ENCODE peak calls at places on chromosome 13, in nine cellular contexts. One of them, this sample, is unnamed.

GRCh38 chr13:94065741-94066140 is 413.7 kb downstream of the DCT start:
- DNase-seq in effector CD4-positive, alpha-beta T cell: no peak
- DNase-seq in fibroblast of the aortic adventitia: no peak
- DNase-seq in psoas muscle: no peak
- DNase-seq in tibial nerve: no peak
- DNase-seq in T-helper 2 cell: no peak
- DNase-seq in stimulated activated CD4-positive, alpha-beta T cell treated with anti-CD3 and anti-CD28 coated beads, Interleukin-2, amount 100 ng/mL, for 48 hours: no peak
- DNase-seq in HS-5: no peak
- DNase-seq in posterior vena cava: no peak
- DNase-seq in this sample: no peak

GRCh38 chr13:51396352-51396751 is 56.5 kb downstream of the INTS6 start:
- DNase-seq in effector CD4-positive, alpha-beta T cell: no peak
- DNase-seq in fibroblast of the aortic adventitia: peak
- DNase-seq in psoas muscle: no peak
- DNase-seq in tibial nerve: no peak
- DNase-seq in T-helper 2 cell: no peak
- DNase-seq in stimulated activated CD4-positive, alpha-beta T cell treated with anti-CD3 and anti-CD28 coated beads, Interleukin-2, amount 100 ng/mL, for 48 hours: no peak
- DNase-seq in HS-5: no peak
- DNase-seq in posterior vena cava: no peak
- DNase-seq in this sample: no peak

GRCh38 chr13:94704347-94705080 is 7.8 kb downstream of the SOX21 start:
- DNase-seq in effector CD4-positive, alpha-beta T cell: no peak
- DNase-seq in fibroblast of the aortic adventitia: no peak
- DNase-seq in psoas muscle: no peak
- DNase-seq in tibial nerve: no peak
- DNase-seq in T-helper 2 cell: no peak
- DNase-seq in stimulated activated CD4-positive, alpha-beta T cell treated with anti-CD3 and anti-CD28 coated beads, Interleukin-2, amount 100 ng/mL, for 48 hours: no peak
- DNase-seq in HS-5: no peak
- DNase-seq in posterior vena cava: no peak
- DNase-seq in this sample: no peak

GRCh38 chr13:80452279-80452678 is 111.4 kb upstream of the SPRY2 start:
- DNase-seq in effector CD4-positive, alpha-beta T cell: no peak
- DNase-seq in fibroblast of the aortic adventitia: no peak
- DNase-seq in psoas muscle: no peak
- DNase-seq in tibial nerve: no peak
- DNase-seq in T-helper 2 cell: no peak
- DNase-seq in stimulated activated CD4-positive, alpha-beta T cell treated with anti-CD3 and anti-CD28 coated beads, Interleukin-2, amount 100 ng/mL, for 48 hours: no peak
- DNase-seq in HS-5: no peak
- DNase-seq in posterior vena cava: no peak
- DNase-seq in this sample: no peak

GRCh38 chr13:47455581-47455980 is 545.5 kb downstream of the SUCLA2 start:
- DNase-seq in effector CD4-positive, alpha-beta T cell: no peak
- DNase-seq in fibroblast of the aortic adventitia: peak
- DNase-seq in psoas muscle: no peak
- DNase-seq in tibial nerve: no peak
- DNase-seq in T-helper 2 cell: no peak
- DNase-seq in stimulated activated CD4-positive, alpha-beta T cell treated with anti-CD3 and anti-CD28 coated beads, Interleukin-2, amount 100 ng/mL, for 48 hours: no peak
- DNase-seq in HS-5: no peak
- DNase-seq in posterior vena cava: no peak
- DNase-seq in this sample: no peak

GRCh38 chr13:90696656-90697055 is 650.8 kb upstream of the MIR17HG start:
- DNase-seq in effector CD4-positive, alpha-beta T cell: no peak
- DNase-seq in fibroblast of the aortic adventitia: no peak
- DNase-seq in psoas muscle: no peak
- DNase-seq in tibial nerve: no peak
- DNase-seq in T-helper 2 cell: no peak
- DNase-seq in stimulated activated CD4-positive, alpha-beta T cell treated with anti-CD3 and anti-CD28 coated beads, Interleukin-2, amount 100 ng/mL, for 48 hours: no peak
- DNase-seq in HS-5: no peak
- DNase-seq in posterior vena cava: no peak
- DNase-seq in this sample: no peak

GRCh38 chr13:30371649-30372265 is 50.5 kb upstream of the UBE2L5 start:
- DNase-seq in effector CD4-positive, alpha-beta T cell: peak
- DNase-seq in fibroblast of the aortic adventitia: peak
- DNase-seq in psoas muscle: no peak
- DNase-seq in tibial nerve: no peak
- DNase-seq in T-helper 2 cell: peak
- DNase-seq in stimulated activated CD4-positive, alpha-beta T cell treated with anti-CD3 and anti-CD28 coated beads, Interleukin-2, amount 100 ng/mL, for 48 hours: peak
- DNase-seq in HS-5: peak
- DNase-seq in posterior vena cava: no peak
- DNase-seq in this sample: peak

GRCh38 chr13:37011002-37011401 is 10.4 kb downstream of the EXOSC8 start:
- DNase-seq in effector CD4-positive, alpha-beta T cell: no peak
- DNase-seq in fibroblast of the aortic adventitia: no peak
- DNase-seq in psoas muscle: no peak
- DNase-seq in tibial nerve: no peak
- DNase-seq in T-helper 2 cell: no peak
- DNase-seq in stimulated activated CD4-positive, alpha-beta T cell treated with anti-CD3 and anti-CD28 coated beads, Interleukin-2, amount 100 ng/mL, for 48 hours: no peak
- DNase-seq in HS-5: no peak
- DNase-seq in posterior vena cava: no peak
- DNase-seq in this sample: no peak

GRCh38 chr13:94617389-94618000 is 15.8 kb downstream of the GPR180 start:
- DNase-seq in effector CD4-positive, alpha-beta T cell: peak
- DNase-seq in fibroblast of the aortic adventitia: peak
- DNase-seq in psoas muscle: no peak
- DNase-seq in tibial nerve: peak
- DNase-seq in T-helper 2 cell: no peak
- DNase-seq in stimulated activated CD4-positive, alpha-beta T cell treated with anti-CD3 and anti-CD28 coated beads, Interleukin-2, amount 100 ng/mL, for 48 hours: peak
- DNase-seq in HS-5: no peak
- DNase-seq in posterior vena cava: no peak
- DNase-seq in this sample: no peak

GRCh38 chr13:96994030-96994848 is at the start of gene OXGR1:
- DNase-seq in effector CD4-positive, alpha-beta T cell: no peak
- DNase-seq in fibroblast of the aortic adventitia: no peak
- DNase-seq in psoas muscle: peak
- DNase-seq in tibial nerve: no peak
- DNase-seq in T-helper 2 cell: no peak
- DNase-seq in stimulated activated CD4-positive, alpha-beta T cell treated with anti-CD3 and anti-CD28 coated beads, Interleukin-2, amount 100 ng/mL, for 48 hours: no peak
- DNase-seq in HS-5: no peak
- DNase-seq in posterior vena cava: peak
- DNase-seq in this sample: no peak

GRCh38 chr13:24215732-24216131 is 55.2 kb downstream of the SPATA13 start:
- DNase-seq in effector CD4-positive, alpha-beta T cell: no peak
- DNase-seq in fibroblast of the aortic adventitia: peak
- DNase-seq in psoas muscle: no peak
- DNase-seq in tibial nerve: peak
- DNase-seq in T-helper 2 cell: no peak
- DNase-seq in stimulated activated CD4-positive, alpha-beta T cell treated with anti-CD3 and anti-CD28 coated beads, Interleukin-2, amount 100 ng/mL, for 48 hours: no peak
- DNase-seq in HS-5: no peak
- DNase-seq in posterior vena cava: no peak
- DNase-seq in this sample: no peak

GRCh38 chr13:73677041-73677589 is 457.1 kb downstream of the KLF12 start:
- DNase-seq in effector CD4-positive, alpha-beta T cell: no peak
- DNase-seq in fibroblast of the aortic adventitia: peak
- DNase-seq in psoas muscle: no peak
- DNase-seq in tibial nerve: no peak
- DNase-seq in T-helper 2 cell: no peak
- DNase-seq in stimulated activated CD4-positive, alpha-beta T cell treated with anti-CD3 and anti-CD28 coated beads, Interleukin-2, amount 100 ng/mL, for 48 hours: no peak
- DNase-seq in HS-5: peak
- DNase-seq in posterior vena cava: no peak
- DNase-seq in this sample: peak

GRCh38 chr13:31050486-31051400 is 111.0 kb downstream of the HSPH1 start:
- DNase-seq in effector CD4-positive, alpha-beta T cell: no peak
- DNase-seq in fibroblast of the aortic adventitia: peak
- DNase-seq in psoas muscle: no peak
- DNase-seq in tibial nerve: no peak
- DNase-seq in T-helper 2 cell: no peak
- DNase-seq in stimulated activated CD4-positive, alpha-beta T cell treated with anti-CD3 and anti-CD28 coated beads, Interleukin-2, amount 100 ng/mL, for 48 hours: no peak
- DNase-seq in HS-5: no peak
- DNase-seq in posterior vena cava: no peak
- DNase-seq in this sample: no peak

GRCh38 chr13:104024416-104025170 is 958.4 kb upstream of the SLC10A2 start:
- DNase-seq in effector CD4-positive, alpha-beta T cell: no peak
- DNase-seq in fibroblast of the aortic adventitia: peak
- DNase-seq in psoas muscle: no peak
- DNase-seq in tibial nerve: no peak
- DNase-seq in T-helper 2 cell: no peak
- DNase-seq in stimulated activated CD4-positive, alpha-beta T cell treated with anti-CD3 and anti-CD28 coated beads, Interleukin-2, amount 100 ng/mL, for 48 hours: no peak
- DNase-seq in HS-5: no peak
- DNase-seq in posterior vena cava: no peak
- DNase-seq in this sample: no peak

GRCh38 chr13:36354842-36355241 is 8.6 kb upstream of the SPART start:
- DNase-seq in effector CD4-positive, alpha-beta T cell: no peak
- DNase-seq in fibroblast of the aortic adventitia: no peak
- DNase-seq in psoas muscle: no peak
- DNase-seq in tibial nerve: no peak
- DNase-seq in T-helper 2 cell: no peak
- DNase-seq in stimulated activated CD4-positive, alpha-beta T cell treated with anti-CD3 and anti-CD28 coated beads, Interleukin-2, amount 100 ng/mL, for 48 hours: no peak
- DNase-seq in HS-5: no peak
- DNase-seq in posterior vena cava: no peak
- DNase-seq in this sample: no peak

GRCh38 chr13:44601596-44601995 is 25.5 kb upstream of the TSC22D1 start:
- DNase-seq in effector CD4-positive, alpha-beta T cell: no peak
- DNase-seq in fibroblast of the aortic adventitia: no peak
- DNase-seq in psoas muscle: no peak
- DNase-seq in tibial nerve: no peak
- DNase-seq in T-helper 2 cell: no peak
- DNase-seq in stimulated activated CD4-positive, alpha-beta T cell treated with anti-CD3 and anti-CD28 coated beads, Interleukin-2, amount 100 ng/mL, for 48 hours: no peak
- DNase-seq in HS-5: no peak
- DNase-seq in posterior vena cava: no peak
- DNase-seq in this sample: no peak